ENCODE peak calls at places on chromosomes 3 and 15, in five cellular contexts. M is K562, W is tibial nerve, Y is right lobe of liver, O is HCT116. C is an unnamed sample. For H3K4me1, the result is how much of the 10 kb centered on the place peaks cover.

GRCh38 chr3:30919600-30919999 is 25.1 kb upstream of the GADL1 start:
- DNase-seq in M (no peak), W (no peak), Y (no peak), O (no peak), C (no peak)

GRCh38 chr3:97949110-97949485 is 23.1 kb downstream of the RIOX2 start:
- DNase-seq in M (no peak), W (no peak), Y (no peak), O (no peak), C (no peak)

GRCh38 chr3:61936344-61936937 is 375.1 kb downstream of the PTPRG start:
- DNase-seq in M (peak), W (no peak), Y (no peak), O (no peak), C (no peak)

GRCh38 chr3:49025005-49025792 is 3.3 kb downstream of the NDUFAF3 start:
- DNase-seq in M (no peak), W (no peak), Y (no peak), O (no peak), C (no peak)

GRCh38 chr3:133531981-133532380 is 41.5 kb upstream of the CDV3 start:
- DNase-seq in M (no peak), W (no peak), Y (no peak), O (no peak), C (no peak)

GRCh38 chr15:91109885-91110284 is 9.8 kb downstream of the SV2B start:
- DNase-seq in M (no peak), W (no peak), Y (no peak), O (no peak), C (no peak)

GRCh38 chr3:149371723-149372114 is 5.7 kb downstream of the TM4SF1 start:
- DNase-seq in M (no peak), W (no peak), Y (no peak), O (no peak), C (no peak)

GRCh38 chr3:133661454-133662255 is at the start of gene TOPBP1:
- DNase-seq in M (peak), W (peak), Y (peak), O (peak), C (peak)

GRCh38 chr3:101963902-101964362 is 114.6 kb downstream of the NFKBIZ start:
- DNase-seq in M (no peak), W (no peak), Y (no peak), O (no peak), C (no peak)

DNA sequence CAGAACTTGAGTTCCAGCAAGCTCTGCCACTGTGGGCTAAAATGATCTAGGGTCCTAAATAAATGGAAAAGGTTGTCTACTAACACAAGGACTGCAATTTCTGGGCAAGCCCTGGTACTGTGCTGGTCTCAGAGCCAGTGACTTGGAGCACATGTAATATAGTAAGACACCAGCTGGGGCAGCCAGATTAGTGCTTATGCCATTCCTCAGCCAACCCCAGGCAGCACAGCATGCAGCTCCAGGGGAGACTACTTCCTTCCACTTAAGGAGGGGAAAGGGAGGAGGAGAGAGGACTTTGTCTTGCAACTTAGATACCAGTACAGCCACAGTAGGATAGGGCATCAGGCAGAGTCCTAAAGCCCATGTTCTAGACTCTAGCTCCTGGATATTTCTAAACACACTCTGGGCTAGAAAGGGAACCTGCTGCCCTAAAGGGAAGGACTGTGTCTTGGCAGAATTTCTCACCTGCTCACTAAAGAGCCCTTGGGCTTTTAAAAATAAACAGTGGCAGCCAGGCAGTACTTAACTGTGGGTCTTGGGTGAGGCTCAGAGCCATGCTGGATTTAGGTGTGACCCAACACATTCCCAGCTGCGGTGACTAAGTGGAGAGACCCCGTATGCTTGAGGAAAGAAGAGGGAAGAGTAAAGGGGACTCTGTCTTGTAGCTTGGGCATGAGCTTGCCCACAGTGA is 223.7 kb upstream of the BCHE start:
- DNase-seq in M (no peak), W (no peak), Y (no peak), O (no peak), C (no peak)
- TF ChIP-seq POLR2A in M (no peak), W (no peak), Y (no peak), O (no peak), C (no peak)

GRCh38 chr3:53599780-53600179 is 105.4 kb downstream of the CACNA1D start:
- DNase-seq in M (no peak), W (no peak), Y (no peak), O (no peak), C (no peak)
- TF ChIP-seq CTCF in M (no peak), W (no peak), Y (no peak), O (no peak), C (no peak)

GRCh38 chr3:118968640-118969039 is 66.0 kb downstream of the IGSF11 start:
- DNase-seq in M (no peak), W (no peak), Y (no peak), O (no peak), C (no peak)

GRCh38 chr3:118966700-118967099 is 67.9 kb downstream of the IGSF11 start:
- DNase-seq in M (no peak), W (no peak), Y (no peak), O (no peak), C (no peak)

GRCh38 chr3:118963711-118964110 is 70.9 kb downstream of the IGSF11 start:
- DNase-seq in M (no peak), W (no peak), Y (no peak), O (no peak), C (no peak)

GRCh38 chr3:118970819-118971218 is 63.8 kb downstream of the IGSF11 start:
- DNase-seq in M (no peak), W (no peak), Y (no peak), O (no peak), C (no peak)

DNA sequence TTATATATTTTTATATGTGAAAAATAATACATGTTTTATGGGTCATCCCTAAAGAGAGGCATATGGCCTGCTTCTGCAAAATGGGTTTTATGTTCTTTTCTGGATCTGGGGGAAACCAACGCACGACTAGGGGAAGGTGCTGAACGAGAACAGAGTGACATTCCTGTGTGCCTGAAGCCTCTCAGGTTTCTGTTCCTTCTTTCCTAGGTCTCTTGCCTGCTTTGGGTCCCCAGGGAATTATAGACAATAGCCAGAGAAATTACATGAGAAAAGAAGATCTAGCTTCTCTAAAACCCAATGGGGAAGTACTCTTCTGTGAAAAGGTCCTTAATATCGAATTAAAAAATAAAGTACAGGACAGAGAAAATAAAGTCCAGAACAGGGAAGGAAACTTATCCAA is 66.5 kb downstream of the IGSF11 start:
- DNase-seq in M (no peak), W (no peak), Y (no peak), O (no peak), C (no peak)
- H3K4me1 ChIP-seq in M (under half), W (under half), Y (under half), O (under half), C (under half)

DNA sequence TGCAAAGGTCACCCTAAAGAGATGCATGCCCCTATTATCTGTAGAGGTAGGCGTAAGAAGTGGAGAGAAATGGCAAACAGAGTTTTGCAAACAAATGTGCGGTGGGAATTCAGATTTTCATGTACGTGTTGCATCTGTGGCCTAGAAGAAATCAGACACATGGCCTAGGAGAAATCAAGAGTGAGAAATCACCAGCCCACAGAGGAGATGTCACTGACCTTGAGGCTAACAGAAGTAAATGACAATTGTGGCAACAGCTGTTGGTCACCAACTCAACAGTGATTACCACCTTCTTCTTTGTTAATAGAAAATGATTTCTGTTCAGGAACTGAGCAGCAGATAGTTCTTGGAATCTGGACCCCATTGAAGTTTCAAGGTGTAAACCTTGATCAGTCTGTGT is 34.1 kb upstream of the RFTN1 start:
- DNase-seq in M (no peak), W (no peak), Y (no peak), O (no peak), C (no peak)
- TF ChIP-seq POLR2A in M (no peak), W (no peak), Y (no peak), O (no peak), C (no peak)

DNA sequence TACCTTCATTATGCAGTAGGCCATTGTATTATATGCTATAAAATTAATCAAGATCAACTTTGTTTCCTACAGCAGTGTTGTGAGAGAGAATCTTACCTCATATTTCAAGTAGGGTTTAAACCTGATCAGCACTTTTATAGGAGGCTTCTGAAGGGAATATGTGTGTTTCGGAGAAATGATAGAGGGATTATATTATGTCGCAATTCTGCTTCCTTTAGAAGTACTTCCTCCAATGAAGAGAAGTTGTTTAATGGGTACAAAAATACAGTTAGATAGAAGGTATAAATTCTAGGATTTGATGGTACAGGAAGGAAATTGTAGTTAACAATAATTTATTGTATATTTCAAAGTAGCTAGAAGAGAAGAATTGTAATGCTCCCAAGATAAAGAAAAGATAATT is 54.9 kb downstream of the NSUN3 start:
- DNase-seq in M (no peak), W (no peak), Y (no peak), O (no peak), C (no peak)
- TF ChIP-seq CTCF in M (no peak), W (no peak), Y (no peak), O (no peak), C (no peak)

GRCh38 chr15:101213570-101213969 is 38.3 kb downstream of the CHSY1 start:
- DNase-seq in M (no peak), W (no peak), Y (no peak), O (no peak), C (no peak)
- H3K4me1 ChIP-seq in M (under half), W (under half), Y (under half), O (under half), C (under half)

GRCh38 chr15:42576776-42577175 is 1.4 kb downstream of the STARD9 start:
- DNase-seq in M (no peak), W (no peak), Y (no peak), O (no peak), C (no peak)

GRCh38 chr15:42576040-42576594 is 711 bp downstream of the STARD9 start:
- DNase-seq in M (no peak), W (no peak), Y (no peak), O (no peak), C (no peak)

GRCh38 chr15:42577514-42578031 is 2.2 kb downstream of the STARD9 start:
- DNase-seq in M (no peak), W (no peak), Y (no peak), O (no peak), C (peak)

GRCh38 chr15:42578984-42579537 is 3.7 kb downstream of the STARD9 start:
- DNase-seq in M (no peak), W (no peak), Y (no peak), O (no peak), C (no peak)

GRCh38 chr15:42575188-42576039 is at the start of gene STARD9:
- DNase-seq in M (peak), W (peak), Y (peak), O (peak), C (peak)
- TF ChIP-seq POLR2A in M (peak), W (peak), Y (peak), O (peak), C (no peak)

GRCh38 chr15:70855764-70856163 is 1.8 kb upstream of the LARP6 start:
- DNase-seq in M (no peak), W (no peak), Y (no peak), O (no peak), C (no peak)

GRCh38 chr15:70856177-70856883 is 2.4 kb upstream of the LARP6 start:
- DNase-seq in M (no peak), W (no peak), Y (no peak), O (no peak), C (no peak)

GRCh38 chr15:70854669-70854976 is 666 bp upstream of the LARP6 start:
- DNase-seq in M (no peak), W (no peak), Y (no peak), O (no peak), C (no peak)

GRCh38 chr15:70857547-70858265 is 3.7 kb upstream of the LARP6 start:
- DNase-seq in M (no peak), W (no peak), Y (no peak), O (no peak), C (no peak)

DNA sequence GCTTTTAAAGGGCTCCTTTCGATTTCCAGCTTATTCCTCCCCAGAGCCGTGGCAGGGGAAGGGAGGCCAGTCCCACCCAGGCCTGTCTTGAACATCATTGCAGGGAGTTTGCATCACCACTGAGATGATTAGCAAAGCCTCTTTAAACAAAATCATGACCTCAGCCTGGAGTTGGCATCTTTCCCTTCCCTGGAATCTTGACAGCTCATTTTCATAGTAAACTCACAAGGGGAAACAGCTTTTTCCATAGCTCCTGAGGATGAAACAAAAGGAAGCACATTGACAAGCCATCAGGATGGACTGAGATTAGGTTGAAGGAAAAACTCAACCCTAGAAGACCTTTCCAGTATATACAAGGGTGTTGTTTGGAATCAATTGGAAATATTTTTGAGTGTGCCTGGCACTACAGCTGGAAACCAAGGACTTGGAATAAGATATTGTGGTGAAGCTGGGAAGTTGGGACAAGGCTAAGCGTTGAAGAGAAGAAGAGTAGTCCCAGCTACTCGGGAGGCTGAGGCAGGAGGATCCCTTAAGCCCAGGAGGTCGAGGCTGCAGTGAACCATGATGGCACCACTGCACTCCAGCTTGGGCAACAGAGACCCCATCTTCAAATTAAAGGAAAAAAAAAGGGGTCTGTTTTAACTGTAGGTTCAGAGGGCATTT is 3.1 kb upstream of the LARP6 start:
- DNase-seq in M (no peak), W (peak), Y (peak), O (peak), C (peak)
- TF ChIP-seq CTCF in M (no peak), W (no peak), Y (no peak), O (no peak), C (no peak)

DNA sequence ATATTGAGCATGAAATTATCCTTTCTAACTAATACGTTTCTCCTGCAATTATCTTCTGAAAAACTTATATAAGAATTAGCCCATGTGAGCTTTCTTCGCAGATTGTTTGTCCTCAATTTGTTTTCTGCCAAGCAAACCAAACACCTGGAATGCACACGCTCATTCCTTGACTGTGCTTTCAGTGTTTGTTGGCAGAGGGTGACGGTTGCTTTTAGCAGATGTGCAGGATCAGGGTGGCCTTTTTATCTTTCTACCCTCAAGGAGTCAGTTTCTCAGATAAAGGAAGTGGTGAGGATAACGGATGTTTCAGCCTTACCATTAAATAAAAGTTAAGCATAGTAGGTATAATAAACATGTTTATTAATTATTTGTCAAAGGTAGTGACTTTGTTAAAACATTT is 15.1 kb downstream of the ARPP21 start:
- DNase-seq in M (no peak), W (no peak), Y (no peak), O (no peak), C (no peak)
- H3K4me1 ChIP-seq in M (under half), W (under half), Y (under half), O (under half), C (under half)